ENCODE peak calls at places on chromosomes 16 and 17, in seven cellular contexts. M, J, B, I, H, W and O are unnamed samples.

GRCh38 chr16:48481772-48482171 is 96.6 kb upstream of the SIAH1 start:
- DNase-seq in B (no peak), H (no peak), W (no peak), J (no peak), M (no peak), I (no peak), O (no peak)

GRCh38 chr17:57605734-57606105 is 139.4 kb downstream of the CCDC182 start:
- DNase-seq in J (no peak), B (no peak), H (no peak), I (peak), W (no peak), M (no peak), O (no peak)

GRCh38 chr17:2456475-2456874 is 55.2 kb downstream of the METTL16 start:
- DNase-seq in W (no peak), J (no peak), H (no peak), B (no peak), I (no peak), M (no peak), O (no peak)

GRCh38 chr16:12629271-12629670 is 174.4 kb downstream of the CPPED1 start:
- DNase-seq in W (no peak), B (no peak), J (no peak), I (no peak), H (no peak), M (no peak), O (no peak)

GRCh38 chr17:6475411-6475810 is 31.2 kb downstream of the PIMREG start:
- DNase-seq in H (no peak), I (no peak), J (no peak), B (no peak), M (no peak), W (no peak), O (no peak)

GRCh38 chr16:26070595-26071170 is 378.9 kb downstream of the HS3ST4 start:
- DNase-seq in J (no peak), M (no peak), H (no peak), B (no peak), I (no peak), W (no peak), O (no peak)

GRCh38 chr17:36597866-36598777 is 3.3 kb upstream of the MRM1 start:
- DNase-seq in J (peak), M (no peak), W (no peak), I (no peak), H (no peak), B (no peak), O (no peak)

GRCh38 chr17:55527520-55528118 is 16.4 kb upstream of the SMIM36 start:
- DNase-seq in H (peak), M (no peak), I (no peak), J (no peak), B (peak), W (peak), O (no peak)

GRCh38 chr17:39196191-39196819 is 1.2 kb downstream of the CACNB1 start:
- DNase-seq in W (no peak), H (no peak), M (peak), J (no peak), I (no peak), B (no peak), O (no peak)

GRCh38 chr16:49748322-49748721 is 107.6 kb downstream of the ZNF423 start:
- DNase-seq in I (no peak), M (no peak), B (peak), H (no peak), J (no peak), W (no peak), O (no peak)

GRCh38 chr17:68238894-68239293 is 8.9 kb upstream of the AMZ2 start:
- DNase-seq in I (no peak), W (no peak), M (no peak), H (peak), J (peak), B (no peak), O (no peak)

GRCh38 chr16:72099377-72099818 is 5.8 kb downstream of the DHX38 start:
- DNase-seq in I (no peak), J (no peak), M (peak), H (peak), W (peak), B (peak), O (peak)

GRCh38 chr17:41500131-41500911 is 5.1 kb downstream of the KRT13 start:
- DNase-seq in I (no peak), B (peak), M (no peak), W (no peak), H (no peak), J (no peak), O (no peak)

GRCh38 chr17:69535022-69535570 is 120.6 kb downstream of the MAP2K6 start:
- DNase-seq in H (no peak), M (no peak), B (no peak), W (no peak), J (no peak), I (no peak), O (no peak)

GRCh38 chr17:55410722-55411462 is 10.7 kb downstream of the MMD start:
- DNase-seq in I (no peak), W (no peak), M (no peak), J (no peak), H (no peak), B (no peak), O (no peak)

GRCh38 chr16:73051903-73052302 is 4.0 kb upstream of the ZFHX3 start:
- DNase-seq in M (no peak), J (no peak), I (no peak), W (no peak), H (no peak), B (no peak), O (no peak)

GRCh38 chr17:75524971-75525805 is at the start of gene LLGL2:
- DNase-seq in I (peak), J (peak), H (peak), M (peak), W (peak), B (peak), O (peak)

GRCh38 chr16:66848172-66848571 is 4.0 kb downstream of the CA7 start:
- DNase-seq in W (no peak), H (no peak), B (no peak), M (no peak), I (no peak), J (peak), O (no peak)

GRCh38 chr17:45857977-45858708 is 13.5 kb downstream of the SPPL2C start:
- DNase-seq in I (no peak), H (no peak), M (no peak), B (no peak), W (peak), J (no peak), O (no peak)

GRCh38 chr16:21664801-21665492 is 1.2 kb downstream of the OTOA start:
- DNase-seq in M (no peak), W (no peak), B (no peak), H (no peak), I (no peak), J (no peak), O (no peak)

GRCh38 chr17:56718515-56718914 is 115.2 kb downstream of the C17orf67 start:
- DNase-seq in I (no peak), M (no peak), J (no peak), H (no peak), B (no peak), W (no peak), O (no peak)

GRCh38 chr17:58231644-58232043 is 6.7 kb upstream of the LPO start:
- DNase-seq in I (no peak), B (no peak), J (no peak), M (no peak), H (no peak), W (no peak), O (no peak)

GRCh38 chr17:75516255-75516618 is at the start of gene TSEN54:
- DNase-seq in M (peak), W (peak), B (peak), J (peak), H (peak), I (peak), O (peak)

GRCh38 chr16:66442502-66443268 is 15.6 kb downstream of the BEAN1 start:
- DNase-seq in J (peak), B (no peak), H (no peak), W (no peak), M (no peak), I (no peak), O (no peak)

GRCh38 chr17:21689604-21690003 is 2.7 kb upstream of the KCNJ18 start:
- DNase-seq in W (no peak), H (no peak), M (no peak), I (peak), B (peak), J (no peak), O (no peak)

GRCh38 chr16:2752035-2752849 is at the start of gene SRRM2:
- DNase-seq in M (peak), W (peak), J (peak), I (peak), H (peak), B (peak), O (peak)

GRCh38 chr16:67162439-67163163 is 1.9 kb upstream of the HSF4 start:
- DNase-seq in I (no peak), J (peak), M (peak), H (peak), B (no peak), W (no peak), O (no peak)

GRCh38 chr17:29649359-29649758 is 26.6 kb upstream of the CORO6 start:
- DNase-seq in I (no peak), W (no peak), B (no peak), M (no peak), H (no peak), J (no peak), O (no peak)

GRCh38 chr16:2388875-2389433 is 40.3 kb upstream of the CCNF start:
- DNase-seq in B (no peak), W (no peak), M (no peak), I (no peak), H (no peak), J (no peak), O (no peak)

GRCh38 chr16:13999895-14000425 is 71.2 kb upstream of the MRTFB start:
- DNase-seq in I (no peak), W (no peak), H (peak), B (no peak), J (no peak), M (no peak), O (peak)

GRCh38 chr16:62831235-62831634 is 795.0 kb upstream of the CDH8 start:
- DNase-seq in B (no peak), I (no peak), W (no peak), J (no peak), M (no peak), H (no peak), O (no peak)

GRCh38 chr16:48393843-48394703 is 8.9 kb upstream of the SIAH1 start:
- DNase-seq in H (no peak), W (no peak), J (peak), B (no peak), I (peak), M (peak), O (no peak)

DNA sequence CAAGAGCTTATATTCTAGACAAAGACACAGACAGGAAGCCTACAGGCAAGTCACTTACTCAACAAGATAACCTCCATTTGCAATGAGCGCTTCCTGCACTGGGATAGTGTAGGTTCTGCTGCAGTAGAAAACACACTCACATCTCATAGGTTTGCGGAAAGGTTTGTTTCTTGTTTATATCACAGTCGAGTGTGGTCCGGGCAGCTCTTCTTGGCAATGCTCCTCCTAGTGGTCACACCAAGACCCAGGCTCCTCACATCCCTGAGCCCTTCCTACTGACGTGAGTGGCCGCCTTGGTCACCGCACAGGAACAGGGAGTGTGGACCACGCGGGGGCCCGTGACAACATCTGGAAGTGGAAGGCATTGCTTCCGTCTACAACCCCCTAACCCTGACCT is 48.0 kb upstream of the RBFOX3 start:
- DNase-seq in J (peak), M (no peak), I (no peak), H (no peak), B (peak), W (peak), O (peak)
- TF ChIP-seq CTCF in J (no peak), M (no peak), I (no peak), H (no peak), B (peak), W (peak), O (no peak)

GRCh38 chr17:76670020-76670707 is 26.6 kb upstream of the ST6GALNAC1 start:
- DNase-seq in H (no peak), J (no peak), M (no peak), I (peak), W (no peak), B (no peak), O (no peak)
- TF ChIP-seq CTCF in H (no peak), J (no peak), M (no peak), I (no peak), W (no peak), B (no peak), O (no peak)

GRCh38 chr16:30108059-30108855 is 5.1 kb downstream of the GDPD3 start:
- DNase-seq in B (no peak), I (no peak), M (no peak), W (no peak), H (no peak), J (no peak), O (no peak)
- TF ChIP-seq CTCF in B (no peak), I (no peak), M (no peak), W (no peak), H (no peak), J (no peak), O (no peak)

GRCh38 chr17:72515291-72516065 is 394.7 kb downstream of the SOX9 start:
- DNase-seq in W (no peak), B (no peak), I (no peak), H (no peak), M (no peak), J (no peak), O (no peak)
- TF ChIP-seq CTCF in W (no peak), B (no peak), I (no peak), H (no peak), M (no peak), J (no peak), O (no peak)

GRCh38 chr16:54957403-54957802 is 26.7 kb downstream of the IRX5 start:
- DNase-seq in I (no peak), M (no peak), B (peak), W (no peak), H (no peak), J (no peak), O (no peak)
- TF ChIP-seq CTCF in I (no peak), M (peak), B (peak), W (peak), H (no peak), J (no peak), O (peak)

DNA sequence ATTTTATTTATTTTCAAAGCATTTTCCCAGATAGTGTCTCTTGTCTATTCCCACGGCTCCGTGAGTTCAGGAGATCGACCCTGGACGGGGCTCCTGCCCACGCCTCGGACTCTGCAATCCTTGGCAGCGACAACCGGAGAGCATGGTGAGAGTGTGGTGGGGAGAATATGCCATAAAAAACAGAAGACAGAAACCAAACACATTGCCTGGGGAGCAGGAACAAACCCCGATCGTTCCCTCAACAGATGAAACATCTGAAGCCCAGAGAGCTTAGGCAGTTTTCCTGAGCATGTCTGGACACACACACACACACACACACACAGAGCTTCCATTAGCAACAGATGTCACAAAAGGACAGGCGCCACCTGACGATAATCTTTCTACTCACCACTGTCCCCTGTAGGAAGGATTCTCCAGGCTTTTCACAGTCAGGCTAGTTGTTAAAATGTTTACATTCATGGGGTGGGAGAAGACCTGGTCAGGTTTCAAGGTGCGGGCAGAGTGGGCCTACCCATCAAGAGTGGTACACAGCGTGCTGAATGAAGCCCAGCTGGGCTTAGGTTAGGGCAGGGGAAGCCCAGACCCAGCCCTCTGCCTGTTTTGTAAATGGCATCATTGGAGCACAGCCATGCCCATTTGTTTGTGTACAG is 230.4 kb upstream of the TNRC6C start:
- DNase-seq in W (no peak), M (peak), B (peak), I (no peak), H (no peak), J (peak), O (no peak)
- TF ChIP-seq CTCF in W (no peak), M (peak), B (peak), I (no peak), H (no peak), J (no peak), O (no peak)

DNA sequence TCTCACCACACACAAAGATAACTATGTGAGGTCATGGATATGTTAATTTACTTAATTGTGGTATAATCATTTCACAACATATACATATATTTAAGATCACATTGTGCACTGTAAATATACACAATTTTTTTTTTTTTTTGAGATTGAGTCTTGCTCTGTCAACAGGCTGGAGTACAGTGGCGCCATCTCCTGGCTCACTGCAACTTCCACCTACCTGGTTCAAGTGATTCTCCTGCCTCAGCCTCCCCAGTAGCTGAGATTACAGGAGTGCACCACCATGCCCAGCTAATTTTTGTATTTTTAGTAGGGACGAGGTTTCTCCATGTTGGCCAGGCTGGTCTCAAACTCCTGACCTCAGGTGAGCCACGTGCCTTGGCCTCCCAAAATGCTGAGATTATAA is 11.5 kb upstream of the PRSS54 start:
- DNase-seq in W (no peak), B (peak), H (peak), J (peak), I (no peak), M (no peak), O (no peak)
- TF ChIP-seq CTCF in W (peak), B (peak), H (peak), J (no peak), I (no peak), M (peak), O (peak)

DNA sequence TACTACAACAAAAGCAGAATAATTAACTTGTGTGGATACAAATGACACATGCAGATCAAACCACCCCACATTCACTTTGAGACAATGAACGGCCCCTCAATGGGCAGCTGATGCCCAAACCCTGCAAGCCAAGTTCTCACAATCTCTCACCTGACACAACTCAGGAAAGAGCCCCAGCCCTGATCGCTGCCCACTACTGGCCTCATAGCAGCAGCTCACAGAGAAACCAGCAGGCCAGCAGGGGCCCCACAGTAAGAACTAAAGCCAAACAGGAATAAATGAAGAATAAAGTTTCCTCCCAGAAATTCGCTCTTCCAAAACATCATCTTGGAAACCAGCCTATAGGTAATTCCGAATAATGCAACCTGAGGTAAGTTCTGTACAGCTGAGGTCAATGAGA is 7.7 kb downstream of the AKTIP start:
- DNase-seq in M (no peak), H (no peak), I (no peak), J (no peak), B (no peak), W (no peak), O (no peak)
- TF ChIP-seq CTCF in M (no peak), H (no peak), I (no peak), J (no peak), B (peak), W (no peak), O (no peak)

DNA sequence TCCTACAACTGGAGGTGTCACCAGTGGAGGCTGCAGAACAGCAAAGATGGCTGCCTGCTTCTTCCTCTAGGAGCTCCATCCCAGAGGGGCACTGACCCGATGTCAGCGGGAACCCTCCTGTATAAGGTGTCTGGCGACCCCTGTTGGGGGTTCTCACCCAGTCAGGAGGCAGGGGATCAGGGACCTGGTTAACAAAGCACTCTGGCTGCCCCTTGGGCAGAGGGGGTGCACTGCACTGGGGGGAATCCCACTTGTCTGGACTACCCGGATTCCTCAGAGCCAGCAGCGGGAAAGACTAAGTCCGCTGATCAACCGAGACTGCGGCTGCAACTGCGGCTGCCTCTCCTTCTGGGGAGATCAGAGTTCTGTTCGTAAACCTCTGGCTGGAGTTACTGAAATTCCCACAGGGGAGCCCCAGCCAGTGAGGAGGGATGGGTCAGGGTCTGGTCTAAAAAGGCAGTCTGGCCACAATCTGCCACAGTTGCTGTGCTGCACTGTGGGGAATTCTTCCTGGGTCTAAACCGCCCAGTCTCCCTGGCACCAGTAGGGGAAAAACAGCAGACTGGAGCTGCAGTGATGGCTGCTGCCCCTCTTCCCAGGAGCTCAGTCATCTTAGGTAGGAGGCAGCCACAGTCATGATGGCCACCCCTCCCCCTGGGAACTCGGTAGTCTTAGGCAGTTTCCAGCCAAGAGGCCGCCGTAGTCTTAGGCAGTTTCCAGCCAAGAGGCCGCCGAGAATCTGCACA is 213.4 kb downstream of the CYB561 start:
- DNase-seq in H (peak), B (no peak), W (no peak), M (no peak), I (no peak), J (no peak), O (no peak)
- TF ChIP-seq CTCF in H (no peak), B (no peak), W (no peak), M (no peak), I (no peak), J (no peak), O (no peak)

GRCh38 chr16:19223235-19223847 is 55.3 kb downstream of the SYT17 start:
- DNase-seq in J (no peak), B (peak), H (peak), W (no peak), I (no peak), M (no peak), O (no peak)
- TF ChIP-seq CTCF in J (no peak), B (peak), H (peak), W (peak), I (no peak), M (peak), O (peak)